ENCODE peak calls at places on chromosomes 4 and X, in four cellular contexts. C is IMR-90; J is CD8-positive, alpha-beta T cell; N is PC-3. I is an unnamed sample.

GRCh38 chr4:173367946-173368345 is 2.8 kb upstream of the SAP30 start:
- DNase-seq in N (peak; percentile 23), C (peak; percentile 27), J (no peak), I (peak; percentile 36)

GRCh38 chr4:35163189-35163588 is 1081.1 kb downstream of the ARAP2 start:
- DNase-seq in J (no peak), C (no peak), N (no peak), I (no peak)

GRCh38 chr4:41644288-41644914 is 104.1 kb downstream of the PHOX2B start:
- DNase-seq in C (peak; percentile 16), J (no peak), N (no peak), I (peak; percentile 57)

GRCh38 chrX:100880368-100880767 is 6.2 kb upstream of the NOX1 start:
- DNase-seq in N (peak; percentile 9), J (no peak), C (no peak), I (no peak)

GRCh38 chr4:94338681-94339351 is 3.8 kb downstream of the HPGDS start:
- DNase-seq in N (no peak), J (no peak), C (no peak), I (no peak)

GRCh38 chr4:16116493-16116990 is 32.7 kb upstream of the PROM1 start:
- DNase-seq in J (no peak), C (no peak), N (no peak), I (no peak)

GRCh38 chr4:104470770-104471169 is 23.9 kb downstream of the CXXC4 start:
- DNase-seq in N (no peak), C (no peak), J (no peak), I (no peak)

GRCh38 chr4:81919810-81920209 is 448.1 kb upstream of the RASGEF1B start:
- DNase-seq in J (no peak), C (no peak), N (no peak), I (no peak)

GRCh38 chr4:183504930-183505555 is at the start of gene ING2:
- DNase-seq in C (no peak), J (no peak), N (no peak), I (no peak)

GRCh38 chrX:55312655-55313054 is 47.9 kb upstream of the PAGE3 start:
- DNase-seq in J (no peak), N (peak; percentile 28), C (no peak), I (no peak)

GRCh38 chrX:16786791-16787735 is 797 bp downstream of the TXLNG start:
- DNase-seq in N (peak; percentile 35), J (peak; percentile 5), C (no peak), I (no peak)

GRCh38 chr4:77465271-77465670 is 140.3 kb upstream of the CXCL13 start:
- DNase-seq in N (peak; percentile 48), J (no peak), C (no peak), I (peak; percentile 7)

GRCh38 chr4:38663021-38663800 is 788 bp upstream of the KLF3 start:
- DNase-seq in C (no peak), J (no peak), N (no peak), I (peak; percentile 87)

GRCh38 chrX:132592880-132593279 is 104.0 kb upstream of the MBNL3 start:
- DNase-seq in N (no peak), C (no peak), J (no peak), I (peak; percentile 40)

GRCh38 chr4:51894246-51894645 is 51.3 kb downstream of the DCUN1D4 start:
- DNase-seq in N (peak; percentile 90), C (peak; percentile 35), J (no peak), I (no peak)

GRCh38 chrX:153609917-153610833 is 11.2 kb upstream of the CCNQ start:
- DNase-seq in C (peak; percentile 65), J (peak; percentile 57), N (peak; percentile 67), I (peak; percentile 68)

GRCh38 chr4:137644201-137644600 is 111.9 kb upstream of the PCDH18 start:
- DNase-seq in N (peak; percentile 9), J (no peak), C (peak; percentile 62), I (peak; percentile 34)

GRCh38 chr4:94605241-94605640 is 152.5 kb upstream of the BMPR1B start:
- DNase-seq in J (no peak), N (no peak), C (no peak), I (no peak)

GRCh38 chr4:20219526-20219925 is 32.2 kb upstream of the SLIT2 start:
- DNase-seq in C (no peak), N (no peak), J (no peak), I (no peak)

GRCh38 chr4:138898282-138898681 is 117.3 kb upstream of the NOCT start:
- DNase-seq in C (peak; percentile 58), J (no peak), N (no peak), I (peak; percentile 72)

GRCh38 chr4:1233641-1234277 is 15.2 kb downstream of the CTBP1 start:
- DNase-seq in C (peak; percentile 34), J (no peak), N (no peak), I (peak; percentile 70)
- TF ChIP-seq CTCF in C (peak; percentile 62), J (no peak), N (no peak), I (peak; percentile 78)

DNA sequence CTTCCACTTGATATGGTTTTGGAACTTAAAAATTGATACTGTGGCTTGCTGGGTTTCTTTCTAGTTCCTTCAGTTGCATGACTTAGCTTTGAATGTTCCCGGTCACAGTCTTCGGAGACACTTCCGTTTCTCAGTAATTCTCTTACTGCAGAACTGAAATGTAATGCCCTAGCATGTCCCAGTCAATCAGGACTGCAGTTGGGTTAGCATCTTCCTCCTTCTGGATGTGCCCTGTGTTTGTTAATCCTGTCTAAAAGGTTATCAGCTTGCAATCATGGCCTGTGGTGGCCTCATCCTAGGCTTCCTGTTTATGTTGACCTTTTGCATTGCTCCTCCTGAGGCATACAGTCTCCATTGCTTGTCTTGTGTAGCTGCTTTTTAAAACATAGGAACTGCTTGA is 275.9 kb downstream of the ARHGAP10 start:
- DNase-seq in C (peak; percentile 18), N (no peak), J (no peak), I (no peak)
- H3K27ac ChIP-seq in C (peak overlapping the region; percentile 78), N (peak overlapping the region; percentile 93), J (no peak overlapping the region), I (peak overlapping the region; percentile 43)

DNA sequence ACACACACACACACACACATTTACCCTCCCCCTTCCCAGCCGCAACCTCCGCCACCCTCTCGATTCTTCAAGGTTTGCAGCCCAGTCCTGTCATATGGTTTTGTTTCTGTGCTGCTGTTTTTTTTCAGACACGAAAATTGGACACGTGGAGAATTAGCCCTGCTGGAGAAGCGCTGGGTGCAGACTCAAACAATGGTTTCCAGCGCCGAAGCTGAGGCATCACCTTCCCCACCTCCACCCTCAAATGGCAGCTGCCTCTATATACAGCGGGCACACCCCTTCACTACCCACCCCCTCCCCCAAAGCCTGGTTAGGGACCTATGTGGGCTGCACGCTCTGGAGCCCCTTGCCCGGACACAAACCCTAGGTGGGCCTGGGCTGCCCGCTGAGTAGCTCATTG is 87.9 kb downstream of the BCOR start:
- DNase-seq in N (no peak), C (no peak), J (no peak), I (no peak)
- TF ChIP-seq CTCF in N (no peak), C (no peak), J (no peak), I (no peak)

GRCh38 chr4:25440478-25441030 is 63.5 kb downstream of the ANAPC4 start:
- DNase-seq in C (no peak), N (no peak), J (no peak), I (peak; percentile 25)

GRCh38 chr4:25441519-25442117 is 64.6 kb downstream of the ANAPC4 start:
- DNase-seq in J (no peak), N (peak; percentile 76), C (peak; percentile 59), I (peak; percentile 55)

GRCh38 chr4:25442863-25443307 is 65.8 kb downstream of the ANAPC4 start:
- DNase-seq in C (no peak), J (no peak), N (no peak), I (no peak)

GRCh38 chr4:25446611-25447010 is 69.5 kb downstream of the ANAPC4 start:
- DNase-seq in C (no peak), N (no peak), J (no peak), I (no peak)

GRCh38 chr4:25443851-25444250 is 66.8 kb downstream of the ANAPC4 start:
- DNase-seq in J (no peak), C (no peak), N (no peak), I (no peak)
- H3K27ac ChIP-seq in J (no peak overlapping the region), C (no peak overlapping the region), N (no peak overlapping the region), I (no peak overlapping the region)

GRCh38 chr4:133148690-133149363 is at the start of gene PCDH10:
- DNase-seq in C (peak; percentile 87), N (peak; percentile 85), J (no peak), I (peak; percentile 95)

GRCh38 chr4:133146574-133147198 is 2.4 kb upstream of the PCDH10 start:
- DNase-seq in J (no peak), N (peak; percentile 59), C (peak; percentile 40), I (peak; percentile 77)

GRCh38 chr4:133149364-133149695 is 236 bp downstream of the PCDH10 start:
- DNase-seq in N (no peak), J (no peak), C (no peak), I (no peak)

GRCh38 chr4:133147365-133147821 is 1.7 kb upstream of the PCDH10 start:
- DNase-seq in J (no peak), N (peak; percentile 7), C (no peak), I (no peak)

DNA sequence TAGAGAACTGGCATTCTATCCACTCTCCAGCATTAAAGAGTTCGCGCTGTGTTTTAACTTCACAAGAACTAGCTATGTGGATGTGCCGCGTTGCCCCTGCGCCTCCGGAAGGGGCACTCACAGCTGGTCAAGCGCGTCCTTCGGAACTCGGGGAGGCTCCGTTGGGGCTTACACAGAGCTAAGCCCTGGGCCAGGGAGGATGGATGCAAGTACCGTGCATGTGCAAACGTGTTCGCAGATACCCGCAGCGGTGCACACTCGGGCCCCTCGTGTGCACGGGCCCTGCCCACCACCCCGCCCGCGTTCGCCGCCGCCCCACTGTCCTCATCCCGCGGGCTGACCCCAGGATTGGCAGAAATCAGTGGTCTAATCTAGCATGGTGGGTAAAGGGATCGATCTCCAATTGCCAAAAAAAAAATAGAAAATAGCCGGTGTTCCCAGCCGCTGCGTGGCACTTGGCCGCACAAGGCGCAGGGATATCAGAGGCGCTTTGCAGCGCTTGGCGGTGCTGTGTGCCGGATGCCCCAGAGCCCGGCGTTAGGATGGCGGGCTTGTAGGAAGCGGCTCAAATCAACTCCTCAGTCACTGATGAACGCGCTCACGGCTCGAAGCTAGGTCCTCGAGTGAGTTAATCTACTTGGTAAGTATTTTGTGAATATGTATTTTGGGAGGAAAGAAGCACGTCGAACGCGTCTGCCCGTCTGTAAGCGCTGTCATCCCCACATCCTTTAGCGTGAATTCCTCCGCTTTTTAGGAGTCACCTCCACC is 988 bp upstream of the PCDH10 start:
- DNase-seq in N (peak; percentile 27), C (peak; percentile 21), J (no peak), I (peak; percentile 79)
- TF ChIP-seq CTCF in N (no peak), C (no peak), J (no peak), I (peak; percentile 24)

GRCh38 chr4:89894654-89895652 is at the start of gene MMRN1:
- DNase-seq in N (no peak), J (no peak), C (no peak), I (no peak)
- H3K27ac ChIP-seq in N (no peak within 1 kb of the TSS), J (no peak within 1 kb of the TSS), C (no peak within 1 kb of the TSS), I (no peak within 1 kb of the TSS)

GRCh38 chr4:14924945-14925344 is 77.3 kb upstream of the CPEB2 start:
- DNase-seq in N (peak; percentile 60), C (no peak), J (no peak), I (no peak)
- TF ChIP-seq CTCF in N (no peak), C (no peak), J (no peak), I (no peak)

GRCh38 chr4:118754890-118755289 is 69.7 kb downstream of the METTL14 start:
- DNase-seq in J (no peak), C (no peak), N (no peak), I (no peak)

GRCh38 chr4:118757761-118758213 is 72.6 kb downstream of the METTL14 start:
- DNase-seq in J (no peak), C (peak; percentile 85), N (no peak), I (peak; percentile 92)

GRCh38 chr4:118755438-118756226 is 70.4 kb downstream of the METTL14 start:
- DNase-seq in N (no peak), J (no peak), C (no peak), I (no peak)

GRCh38 chr4:118756958-118757357 is 71.8 kb downstream of the METTL14 start:
- DNase-seq in N (no peak), J (no peak), C (no peak), I (no peak)

GRCh38 chr4:118756429-118756828 is 71.2 kb downstream of the METTL14 start:
- DNase-seq in N (no peak), C (no peak), J (no peak), I (no peak)
- H3K27ac ChIP-seq in N (no peak overlapping the region), C (peak overlapping the region; percentile 80), J (no peak overlapping the region), I (no peak overlapping the region)